ENCODE peak calls at places on chromosomes 16 and 17, in ten cellular contexts. J is iPS-NIHi11; C is stimulated activated naive CD4-positive, alpha-beta T cell; F is stromal cell of bone marrow; K is immature natural killer cell; S is naive B cell; R is HEK293T; Y is lung; Q is NCI-H460; P is RCC 7860. I is an unnamed sample.

GRCh38 chr17:22511431-22511830 is 819.1 kb downstream of the KCNJ18 start:
- DNase-seq in P (no peak), J (no peak), C (no peak), Q (no peak), F (no peak), Y (no peak), K (no peak), R (no peak), S (no peak), I (no peak)

GRCh38 chr17:14749269-14749668 is 448.4 kb downstream of the HS3ST3B1 start:
- DNase-seq in C (no peak), Q (no peak), F (no peak), R (no peak), J (no peak), P (no peak), K (no peak), Y (no peak), S (no peak), I (no peak)

GRCh38 chr17:64139542-64139941 is 9.6 kb upstream of the ERN1 start:
- DNase-seq in J (no peak), Y (no peak), Q (no peak), F (no peak), C (no peak), P (no peak), R (no peak), S (no peak), K (no peak), I (no peak)

GRCh38 chr16:88561485-88562369 is 8.5 kb upstream of the ZC3H18 start:
- DNase-seq in P (peak), C (peak), F (peak), K (peak), R (peak), Q (peak), J (peak), S (peak), Y (peak), I (peak)

GRCh38 chr17:14331200-14331981 is 30.5 kb downstream of the HS3ST3B1 start:
- DNase-seq in C (no peak), R (no peak), K (no peak), F (no peak), S (no peak), Y (no peak), Q (no peak), P (no peak), J (peak), I (no peak)

GRCh38 chr17:322006-322780 is 30.4 kb downstream of the RPH3AL start:
- DNase-seq in F (no peak), K (no peak), C (no peak), J (no peak), R (no peak), P (no peak), Y (no peak), Q (no peak), S (no peak), I (no peak)

GRCh38 chr16:79601978-79602609 is 1.6 kb upstream of the MAF start:
- DNase-seq in S (peak), F (peak), Q (peak), R (peak), J (peak), K (peak), Y (peak), C (peak), P (peak), I (peak)

GRCh38 chr17:2433696-2434095 is 32.8 kb upstream of the MNT start:
- DNase-seq in P (no peak), K (no peak), C (no peak), S (no peak), F (no peak), Y (no peak), Q (no peak), J (peak), R (no peak), I (no peak)

GRCh38 chr17:1343554-1343953 is 56.5 kb downstream of the YWHAE start:
- DNase-seq in Q (no peak), S (no peak), K (no peak), C (no peak), R (no peak), F (no peak), Y (no peak), J (no peak), P (no peak), I (no peak)

GRCh38 chr17:41527076-41528023 is 758 bp downstream of the KRT19 start:
- DNase-seq in C (no peak), J (peak), K (no peak), S (no peak), F (no peak), R (no peak), Y (peak), P (no peak), Q (no peak), I (peak)

GRCh38 chr17:48995332-48995870 is 1.8 kb upstream of the IGF2BP1 start:
- DNase-seq in S (no peak), R (no peak), P (no peak), C (no peak), J (peak), K (no peak), Q (no peak), Y (no peak), F (no peak), I (peak)

GRCh38 chr16:85858984-85859817 is 39.8 kb upstream of the IRF8 start:
- DNase-seq in R (no peak), F (no peak), S (no peak), Q (no peak), J (no peak), P (no peak), Y (no peak), K (no peak), C (no peak), I (no peak)

GRCh38 chr16:17224859-17225258 is 245.9 kb downstream of the XYLT1 start:
- DNase-seq in Y (peak), F (peak), R (no peak), K (peak), C (no peak), P (no peak), J (no peak), Q (no peak), S (peak), I (peak)

GRCh38 chr16:77711775-77712174 is 10.5 kb upstream of the NUDT7 start:
- DNase-seq in Y (no peak), Q (no peak), P (no peak), R (no peak), K (no peak), J (no peak), F (no peak), S (no peak), C (no peak), I (peak)

GRCh38 chr16:77869997-77870813 is 81.8 kb downstream of the VAT1L start:
- DNase-seq in P (no peak), Q (no peak), Y (no peak), J (peak), C (no peak), K (no peak), S (no peak), R (no peak), F (no peak), I (peak)

GRCh38 chr17:75364078-75364477 is 41.4 kb downstream of the GRB2 start:
- DNase-seq in K (no peak), C (no peak), S (no peak), Q (no peak), J (no peak), R (no peak), P (peak), Y (no peak), F (peak), I (no peak)

GRCh38 chr16:49491736-49492089 is 118.1 kb downstream of the C16orf78 start:
- DNase-seq in F (no peak), K (no peak), R (peak), Q (no peak), J (peak), C (no peak), P (no peak), Y (no peak), S (no peak), I (no peak)

GRCh38 chr16:67296422-67296821 is 17.1 kb downstream of the PLEKHG4 start:
- DNase-seq in Y (no peak), C (no peak), P (no peak), R (no peak), K (no peak), J (no peak), S (no peak), Q (no peak), F (no peak), I (no peak)

GRCh38 chr16:80144191-80144590 is 396.6 kb upstream of the DYNLRB2 start:
- DNase-seq in R (no peak), P (no peak), C (no peak), S (no peak), J (no peak), K (no peak), Y (no peak), F (no peak), Q (no peak), I (no peak)

GRCh38 chr16:56611281-56611833 is 3.0 kb downstream of the MT2A start:
- DNase-seq in K (no peak), Y (peak), S (no peak), F (peak), C (no peak), R (no peak), J (no peak), P (peak), Q (no peak), I (no peak)

GRCh38 chr16:11156401-11156800 is 99.6 kb downstream of the SOCS1 start:
- DNase-seq in J (no peak), Q (no peak), C (no peak), P (no peak), F (no peak), R (no peak), K (no peak), Y (no peak), S (no peak), I (no peak)

GRCh38 chr16:89407925-89408300 is 82.4 kb downstream of the ANKRD11 start:
- DNase-seq in C (no peak), F (no peak), P (no peak), Y (no peak), S (no peak), Q (no peak), K (peak), R (no peak), J (no peak), I (peak)

GRCh38 chr16:89971495-89972243 is 23.1 kb downstream of the DEF8 start:
- DNase-seq in Y (no peak), S (no peak), F (no peak), P (no peak), C (no peak), K (no peak), R (no peak), Q (no peak), J (no peak), I (no peak)

GRCh38 chr17:64202683-64203430 is 60.2 kb downstream of the TEX2 start:
- DNase-seq in P (peak), J (no peak), F (no peak), K (no peak), S (no peak), R (no peak), Y (no peak), C (no peak), Q (no peak), I (no peak)

GRCh38 chr17:71975331-71975801 is 145.5 kb upstream of the SOX9 start:
- DNase-seq in J (no peak), P (no peak), K (no peak), Y (no peak), S (no peak), F (peak), C (no peak), R (no peak), Q (no peak), I (peak)

GRCh38 chr17:3318336-3318735 is 20.2 kb upstream of the OR3A1 start:
- DNase-seq in R (no peak), K (no peak), C (no peak), F (no peak), S (no peak), Q (no peak), J (no peak), Y (no peak), P (no peak), I (no peak)

GRCh38 chr17:46910179-46910927 is 12.6 kb upstream of the GOSR2 start:
- DNase-seq in K (no peak), Y (no peak), Q (no peak), J (no peak), R (no peak), S (no peak), C (no peak), F (no peak), P (no peak), I (no peak)

GRCh38 chr16:31141489-31142108 is 6.1 kb upstream of the PRSS8 start:
- DNase-seq in F (peak), S (peak), J (no peak), Q (no peak), P (peak), Y (no peak), K (no peak), C (no peak), R (peak), I (peak)

GRCh38 chr17:76193616-76194015 is 46.7 kb downstream of the RNF157 start:
- DNase-seq in F (no peak), J (no peak), Y (no peak), Q (no peak), S (no peak), C (no peak), P (no peak), K (no peak), R (peak), I (no peak)

GRCh38 chr16:30053376-30054015 is 12.1 kb upstream of the ALDOA start:
- DNase-seq in C (no peak), P (peak), S (no peak), Q (no peak), J (peak), Y (no peak), F (no peak), K (no peak), R (no peak), I (no peak)

GRCh38 chr17:1597861-1598342 is 30.7 kb downstream of the SLC43A2 start:
- DNase-seq in K (no peak), S (no peak), F (no peak), Y (no peak), P (no peak), J (no peak), Q (no peak), C (no peak), R (no peak), I (peak)

GRCh38 chr16:46549477-46549876 is 71.7 kb downstream of the SHCBP1 start:
- DNase-seq in K (no peak), Q (no peak), R (no peak), F (no peak), J (no peak), S (no peak), P (no peak), Y (no peak), C (no peak), I (no peak)

GRCh38 chr17:29390856-29391631 is 881 bp downstream of the TAOK1 start:
- DNase-seq in Q (no peak), J (peak), R (peak), Y (no peak), S (no peak), F (no peak), C (no peak), K (peak), P (no peak), I (peak)

GRCh38 chr17:29048440-29049360 is 5.8 kb downstream of the PIPOX start:
- DNase-seq in R (no peak), J (no peak), Q (no peak), C (no peak), S (no peak), P (no peak), F (peak), Y (no peak), K (no peak), I (peak)

GRCh38 chr17:35373984-35374765 is 754 bp upstream of the SLFN11 start:
- DNase-seq in Q (peak), R (no peak), P (peak), J (peak), C (peak), Y (peak), S (peak), K (peak), F (peak), I (peak)

I was measured in hepatocyte.